ENCODE peak calls at places on chromosomes 13 and 19, in eight cellular contexts. Y is HFFc6, S is AG04450, L is PC-9, Z is OCI-LY7, K is fibroblast of mammary gland, B is coronary artery, J is nephron progenitor cell. W is an unnamed sample.

GRCh38 chr19:16598848-16599247 is 26.6 kb upstream of the SLC35E1 start:
- DNase-seq in S (no peak), J (no peak), L (no peak), K (no peak), B (no peak), Y (no peak), Z (no peak), W (no peak)

GRCh38 chr13:97798836-97799235 is 154.6 kb upstream of the IPO5 start:
- DNase-seq in J (no peak), Z (no peak), S (no peak), L (no peak), Y (peak), K (peak), B (no peak), W (no peak)

GRCh38 chr13:92158335-92158734 is 759.9 kb downstream of the GPC5 start:
- DNase-seq in Z (no peak), J (no peak), B (no peak), L (no peak), K (peak), S (no peak), Y (no peak), W (no peak)

GRCh38 chr13:34391071-34391470 is 551.0 kb upstream of the NBEA start:
- DNase-seq in J (no peak), S (no peak), B (no peak), Z (no peak), K (peak), L (no peak), Y (no peak), W (no peak)

GRCh38 chr19:31596751-31597150 is 247.5 kb upstream of the TSHZ3 start:
- DNase-seq in Z (no peak), Y (no peak), B (peak), L (no peak), K (no peak), J (no peak), S (no peak), W (peak)

GRCh38 chr13:101219609-101220265 is 196.6 kb downstream of the NALCN start:
- DNase-seq in K (no peak), S (no peak), B (no peak), Y (no peak), Z (no peak), J (no peak), L (no peak), W (no peak)

GRCh38 chr19:35228177-35228930 is at the start of gene FAM187B:
- DNase-seq in J (no peak), K (no peak), Y (no peak), L (no peak), S (no peak), B (peak), Z (no peak), W (no peak)

GRCh38 chr19:41327499-41328156 is 17.7 kb downstream of the CCDC97 start:
- DNase-seq in Y (no peak), L (peak), Z (peak), B (no peak), S (no peak), J (no peak), K (peak), W (no peak)

GRCh38 chr13:40026174-40026585 is 370.7 kb downstream of the COG6 start:
- DNase-seq in B (no peak), L (no peak), Y (no peak), J (no peak), S (no peak), Z (no peak), K (peak), W (no peak)

GRCh38 chr19:39858541-39858940 is 12.4 kb upstream of the FBL start:
- DNase-seq in L (no peak), K (peak), J (peak), Y (peak), S (no peak), B (no peak), Z (no peak), W (no peak)

GRCh38 chr19:33683881-33684549 is 62.3 kb downstream of the CHST8 start:
- DNase-seq in Y (peak), Z (no peak), S (peak), B (no peak), K (peak), L (no peak), J (peak), W (no peak)

GRCh38 chr19:18379803-18380747 is 5.9 kb upstream of the GDF15 start:
- DNase-seq in K (peak), Z (no peak), S (peak), Y (peak), L (peak), J (no peak), B (no peak), W (no peak)

GRCh38 chr13:93900735-93901134 is 578.7 kb downstream of the DCT start:
- DNase-seq in L (no peak), S (no peak), K (no peak), Y (no peak), J (no peak), B (no peak), Z (no peak), W (no peak)

GRCh38 chr13:72122661-72123060 is 255.7 kb upstream of the DACH1 start:
- DNase-seq in K (no peak), L (no peak), B (no peak), J (no peak), S (no peak), Y (no peak), Z (no peak), W (no peak)

GRCh38 chr13:30331331-30331771 is 24.0 kb upstream of the KATNAL1 start:
- DNase-seq in S (no peak), K (no peak), J (no peak), B (no peak), L (no peak), Y (no peak), Z (peak), W (no peak)

GRCh38 chr13:51643114-51643881 is 59.0 kb downstream of the WDFY2 start:
- DNase-seq in K (peak), Z (no peak), B (no peak), Y (peak), L (peak), S (peak), J (no peak), W (no peak)

GRCh38 chr19:49739933-49740332 is 23.2 kb downstream of the TSKS start:
- DNase-seq in B (no peak), Y (no peak), Z (no peak), J (no peak), S (no peak), K (peak), L (no peak), W (no peak)

GRCh38 chr19:17209126-17210036 is 5.8 kb upstream of the USE1 start:
- DNase-seq in Y (peak), B (no peak), J (peak), S (no peak), L (no peak), Z (peak), K (peak), W (no peak)

GRCh38 chr19:38227272-38228004 is 3.4 kb upstream of the DPF1 start:
- DNase-seq in B (no peak), Z (no peak), J (no peak), L (no peak), K (no peak), S (no peak), Y (no peak), W (no peak)

GRCh38 chr19:56119585-56119978 is 1.5 kb downstream of the ZNF787 start:
- DNase-seq in L (peak), B (no peak), Z (no peak), K (peak), J (no peak), S (no peak), Y (peak), W (no peak)

GRCh38 chr19:28468701-28469459 is 744.1 kb downstream of the UQCRFS1 start:
- DNase-seq in S (no peak), L (no peak), Z (peak), Y (no peak), J (peak), B (no peak), K (peak), W (no peak)

GRCh38 chr19:49217382-49217781 is 59.8 kb downstream of the TRPM4 start:
- DNase-seq in Y (peak), B (no peak), J (no peak), L (no peak), S (no peak), Z (no peak), K (no peak), W (no peak)

GRCh38 chr13:51158923-51159322 is 47.8 kb upstream of the C13orf42 start:
- DNase-seq in S (no peak), L (no peak), K (peak), B (no peak), J (no peak), Y (no peak), Z (no peak), W (no peak)

GRCh38 chr13:59425211-59425721 is 738.5 kb downstream of the DIAPH3 start:
- DNase-seq in B (no peak), Z (no peak), J (no peak), S (peak), L (no peak), K (peak), Y (peak), W (no peak)

GRCh38 chr19:46944918-46945628 is 74.6 kb upstream of the NPAS1 start:
- DNase-seq in J (peak), L (no peak), Y (peak), Z (no peak), B (peak), K (peak), S (no peak), W (peak)

GRCh38 chr13:94305463-94305862 is 174.0 kb downstream of the DCT start:
- DNase-seq in J (no peak), Z (no peak), S (no peak), L (peak), Y (peak), K (peak), B (no peak), W (no peak)

GRCh38 chr13:79810671-79811070 is 329.7 kb downstream of the NDFIP2 start:
- DNase-seq in L (peak), S (peak), B (no peak), Z (no peak), K (no peak), Y (peak), J (no peak), W (no peak)

GRCh38 chr13:46761866-46762265 is 35.1 kb downstream of the ESD start:
- DNase-seq in Y (no peak), S (no peak), K (no peak), Z (no peak), B (no peak), J (no peak), L (no peak), W (no peak)

GRCh38 chr19:18725755-18726416 is 42.4 kb downstream of the CRTC1 start:
- DNase-seq in Y (no peak), S (no peak), B (no peak), L (no peak), J (no peak), Z (no peak), K (peak), W (no peak)

GRCh38 chr13:65913173-65913572 is 1317.0 kb downstream of the PCDH9 start:
- DNase-seq in J (no peak), Z (no peak), Y (peak), B (no peak), K (peak), L (no peak), S (peak), W (no peak)

GRCh38 chr13:106533101-106533939 is 2.1 kb downstream of the EFNB2 start:
- DNase-seq in S (peak), K (peak), J (peak), B (peak), Y (peak), Z (no peak), L (peak), W (peak)
- TF ChIP-seq CTCF in S (peak), K (peak), J (peak), B (peak), Y (peak), Z (no peak), L (peak), W (peak)

DNA sequence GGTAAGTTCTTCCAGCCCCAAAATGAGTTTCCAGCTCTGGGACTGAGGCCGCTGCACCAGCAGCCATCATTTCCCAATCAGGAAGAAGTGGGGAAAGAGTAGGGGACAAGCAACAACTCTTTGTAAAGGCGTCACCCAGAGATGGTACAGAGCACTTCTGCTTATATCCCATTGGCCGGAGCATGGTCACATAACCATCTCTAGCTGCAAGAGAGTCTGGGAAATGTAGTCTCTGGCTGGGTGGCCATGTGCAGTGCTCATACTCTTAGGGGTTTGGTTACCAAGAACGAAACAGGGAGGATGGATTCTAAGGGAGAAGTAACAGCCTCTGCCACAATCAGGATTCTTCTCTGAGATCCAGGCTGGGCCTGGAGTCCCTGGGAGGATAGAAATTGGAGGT is 26.3 kb downstream of the CKM start:
- DNase-seq in S (no peak), L (no peak), B (no peak), Z (no peak), J (no peak), K (no peak), Y (no peak), W (no peak)
- TF ChIP-seq CTCF in S (no peak), L (no peak), B (no peak), Z (no peak), J (no peak), K (no peak), Y (no peak), W (no peak)

GRCh38 chr13:48579167-48579918 is 46.5 kb upstream of the RCBTB2 start:
- DNase-seq in L (no peak), Y (no peak), K (no peak), J (no peak), B (no peak), S (no peak), Z (peak), W (no peak)
- TF ChIP-seq CTCF in L (no peak), Y (no peak), K (no peak), J (no peak), B (no peak), S (no peak), Z (no peak), W (no peak)

GRCh38 chr13:81929988-81930387 is 1589.1 kb upstream of the SPRY2 start:
- DNase-seq in B (no peak), Y (peak), S (no peak), L (no peak), Z (no peak), K (peak), J (no peak), W (no peak)
- TF ChIP-seq CTCF in B (no peak), Y (peak), S (no peak), L (peak), Z (peak), K (no peak), J (peak), W (peak)

GRCh38 chr13:38684714-38685113 is 2.2 kb upstream of the FREM2 start:
- DNase-seq in B (no peak), J (no peak), Y (no peak), L (peak), Z (no peak), K (no peak), S (no peak), W (no peak)

GRCh38 chr13:38688674-38689073 is 1.8 kb downstream of the FREM2 start:
- DNase-seq in J (no peak), Y (no peak), L (no peak), Z (no peak), S (no peak), B (no peak), K (no peak), W (no peak)

GRCh38 chr13:38686635-38687245 is at the start of gene FREM2:
- DNase-seq in J (peak), S (no peak), K (no peak), Y (no peak), Z (no peak), L (peak), B (no peak), W (no peak)

GRCh38 chr13:38687246-38688229 is 661 bp downstream of the FREM2 start:
- DNase-seq in K (peak), S (no peak), Z (no peak), B (no peak), Y (no peak), L (no peak), J (peak), W (peak)

DNA sequence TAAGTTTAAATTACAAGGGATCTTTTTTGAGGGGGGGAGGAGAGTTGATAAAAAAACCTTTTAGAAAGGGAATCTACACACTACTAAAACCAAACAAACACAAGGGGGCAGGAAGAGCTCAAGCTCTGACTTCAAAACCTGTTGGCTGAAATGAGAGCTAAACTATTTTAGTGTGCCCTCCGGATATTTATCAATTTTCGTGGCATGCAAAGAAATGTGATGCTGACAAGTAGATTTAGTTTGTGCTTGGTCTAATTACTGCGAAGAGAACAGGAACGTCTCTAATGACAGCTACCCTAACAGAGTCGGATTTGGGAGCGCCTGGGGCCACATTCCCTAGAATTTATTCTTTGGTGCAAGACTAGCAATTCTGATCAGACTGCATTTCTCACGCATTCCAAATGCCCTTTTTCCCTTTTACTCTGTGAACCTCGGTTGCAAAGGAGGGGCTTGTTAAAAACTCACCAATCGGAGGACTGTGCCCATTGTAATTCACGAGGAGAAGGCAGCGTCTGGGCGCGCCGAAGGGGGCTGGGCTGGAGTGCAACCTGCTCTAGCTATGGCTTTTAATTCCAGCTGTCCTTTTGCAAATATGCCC is 804 bp upstream of the FREM2 start:
- DNase-seq in L (peak), K (peak), J (peak), S (no peak), Z (no peak), Y (peak), B (no peak), W (no peak)
- TF ChIP-seq CTCF in L (peak), K (peak), J (peak), S (no peak), Z (peak), Y (peak), B (no peak), W (peak)

DNA sequence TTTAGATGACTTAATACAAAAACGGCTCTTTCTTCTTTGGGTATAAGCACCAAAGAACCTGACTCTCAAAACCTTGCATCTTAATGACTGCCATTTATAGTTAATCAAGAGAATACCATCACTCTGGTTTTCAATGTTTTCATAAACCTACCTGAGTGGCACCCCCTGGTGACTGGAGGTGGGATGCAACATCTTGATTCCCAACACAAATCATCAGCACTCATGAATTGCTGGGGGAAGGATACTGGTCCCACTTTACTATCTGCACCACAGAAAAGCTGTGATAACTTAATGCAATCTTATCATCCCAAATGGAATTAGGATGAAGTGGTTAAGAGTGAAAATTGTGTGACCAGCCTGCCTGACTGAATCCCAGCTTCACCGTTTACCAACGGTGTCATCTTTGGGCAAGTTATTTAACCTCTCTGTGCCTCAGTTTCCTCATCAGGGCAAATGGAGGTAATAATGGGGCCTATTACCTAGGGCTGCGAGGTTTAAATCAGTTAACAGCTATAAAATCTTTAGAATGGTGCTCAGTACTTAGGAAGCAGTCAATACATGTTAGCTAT is 366.4 kb downstream of the KLF12 start:
- DNase-seq in Z (peak), L (no peak), Y (peak), B (no peak), J (no peak), S (no peak), K (no peak), W (no peak)
- TF ChIP-seq CTCF in Z (peak), L (peak), Y (peak), B (no peak), J (peak), S (peak), K (peak), W (peak)

GRCh38 chr13:41457589-41458186 is 338 bp downstream of the RGCC start:
- DNase-seq in Z (peak), Y (no peak), K (no peak), B (no peak), L (no peak), S (no peak), J (peak), W (no peak)
- TF ChIP-seq CTCF in Z (no peak), Y (no peak), K (no peak), B (no peak), L (no peak), S (no peak), J (no peak), W (no peak)

DNA sequence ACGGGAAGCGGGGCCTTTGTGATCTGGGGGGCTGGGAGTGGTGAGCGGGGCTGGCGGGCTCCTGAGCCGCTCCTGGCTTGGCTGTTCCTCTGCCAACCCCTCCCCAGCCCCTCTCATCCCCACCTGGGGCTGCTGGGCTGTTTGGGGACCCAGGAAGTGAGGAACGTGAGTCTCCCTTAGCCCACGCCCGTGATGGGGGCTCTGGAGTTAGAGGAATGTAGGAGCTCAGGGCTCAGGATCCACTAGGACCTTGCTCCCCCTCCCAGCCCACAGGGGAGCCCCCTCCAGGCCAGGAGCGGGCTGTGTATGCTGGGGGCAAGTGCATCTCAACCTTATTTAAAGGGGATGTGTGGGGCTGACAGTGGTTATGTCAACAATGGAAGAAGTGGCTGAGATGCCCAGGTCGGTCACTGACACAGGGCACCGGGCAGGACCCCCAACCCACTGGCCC is 134.1 kb downstream of the URI1 start:
- DNase-seq in K (no peak), L (no peak), Z (no peak), Y (no peak), S (no peak), J (no peak), B (no peak), W (no peak)
- TF ChIP-seq CTCF in K (no peak), L (no peak), Z (no peak), Y (no peak), S (no peak), J (no peak), B (no peak), W (no peak)

GRCh38 chr19:6533000-6533328 is 2.1 kb downstream of the TNFSF9 start:
- DNase-seq in K (no peak), L (no peak), B (no peak), J (no peak), S (no peak), Z (no peak), Y (no peak), W (no peak)
- TF ChIP-seq CTCF in K (no peak), L (no peak), B (no peak), J (no peak), S (no peak), Z (no peak), Y (no peak), W (no peak)

W was measured in osteocyte.